ENCODE peak calls at places on chromosomes 12 and 14, in ten cellular contexts. D, E, C, A, J, R, M, Z, S and U are unnamed samples.

GRCh38 chr12:110762891-110763290 is 20.2 kb upstream of the PPP1CC start:
- DNase-seq in D (no peak), E (no peak), C (no peak), A (no peak), J (no peak), R (no peak), M (no peak), Z (peak; percentile 28), S (no peak), U (no peak)

GRCh38 chr14:99603471-99603933 is 505 bp downstream of the CCDC85C start:
- DNase-seq in D (peak; percentile 64), E (peak; percentile 52), C (peak; percentile 41), A (no peak), J (peak; percentile 46), R (peak; percentile 48), M (no peak), Z (no peak), S (no peak), U (peak; percentile 32)

GRCh38 chr12:50537538-50537919 is 32.7 kb downstream of the DIP2B start:
- DNase-seq in D (no peak), E (no peak), C (peak; percentile 83), A (no peak), J (no peak), R (no peak), M (no peak), Z (no peak), S (peak; percentile 78), U (no peak)

GRCh38 chr14:24315807-24316596 is 4.7 kb downstream of the LTB4R start:
- DNase-seq in D (peak; percentile 50), E (peak; percentile 35), C (no peak), A (no peak), J (no peak), R (peak; percentile 47), M (no peak), Z (peak; percentile 81), S (no peak), U (no peak)

GRCh38 chr12:87383705-87384104 is 645.5 kb downstream of the C12orf50 start:
- DNase-seq in D (no peak), E (no peak), C (no peak), A (no peak), J (no peak), R (no peak), M (no peak), Z (no peak), S (no peak), U (no peak)

GRCh38 chr14:93029417-93029816 is 86.3 kb downstream of the ITPK1 start:
- DNase-seq in D (no peak), E (no peak), C (no peak), A (no peak), J (no peak), R (no peak), M (no peak), Z (no peak), S (no peak), U (no peak)

GRCh38 chr12:64042901-64043300 is 179.2 kb downstream of the KICS2 start:
- DNase-seq in D (no peak), E (no peak), C (no peak), A (peak; percentile 34), J (no peak), R (no peak), M (no peak), Z (no peak), S (peak; percentile 43), U (no peak)

GRCh38 chr14:101834387-101835165 is 73.1 kb downstream of the PPP2R5C start:
- DNase-seq in D (peak; percentile 81), E (no peak), C (no peak), A (no peak), J (no peak), R (no peak), M (no peak), Z (no peak), S (no peak), U (no peak)

GRCh38 chr14:26528415-26529182 is 69.2 kb downstream of the NOVA1 start:
- DNase-seq in D (no peak), E (no peak), C (peak; percentile 44), A (no peak), J (no peak), R (peak; percentile 62), M (no peak), Z (no peak), S (no peak), U (no peak)

GRCh38 chr12:24404086-24404815 is 454.8 kb upstream of the SOX5 start:
- DNase-seq in D (no peak), E (no peak), C (peak; percentile 55), A (peak; percentile 52), J (no peak), R (no peak), M (no peak), Z (no peak), S (no peak), U (no peak)

GRCh38 chr12:64104376-64104775 is 117.7 kb downstream of the KICS2 start:
- DNase-seq in D (no peak), E (no peak), C (peak; percentile 61), A (no peak), J (no peak), R (peak; percentile 68), M (no peak), Z (no peak), S (no peak), U (no peak)

GRCh38 chr12:19915392-19916192 is 452.7 kb upstream of the PDE3A start:
- DNase-seq in D (peak; percentile 24), E (no peak), C (peak; percentile 49), A (no peak), J (peak; percentile 54), R (no peak), M (no peak), Z (no peak), S (no peak), U (no peak)

GRCh38 chr12:13124661-13125505 is 21.4 kb upstream of the GSG1 start:
- DNase-seq in D (no peak), E (no peak), C (peak; percentile 55), A (peak; percentile 21), J (peak; percentile 42), R (no peak), M (no peak), Z (no peak), S (peak; percentile 65), U (no peak)

GRCh38 chr12:22529281-22530060 is 14.9 kb downstream of the C2CD5 start:
- DNase-seq in D (no peak), E (no peak), C (peak; percentile 26), A (no peak), J (peak; percentile 44), R (no peak), M (no peak), Z (no peak), S (peak; percentile 30), U (no peak)

GRCh38 chr12:10305411-10305810 is 2.3 kb upstream of the KLRD1 start:
- DNase-seq in D (no peak), E (no peak), C (no peak), A (no peak), J (no peak), R (no peak), M (no peak), Z (no peak), S (no peak), U (no peak)

GRCh38 chr14:72024043-72024407 is 91.8 kb downstream of the RGS6 start:
- DNase-seq in D (peak; percentile 23), E (peak; percentile 40), C (peak; percentile 1), A (no peak), J (peak; percentile 49), R (no peak), M (no peak), Z (no peak), S (no peak), U (peak; percentile 66)

GRCh38 chr12:95653761-95654546 is 102.7 kb upstream of the USP44 start:
- DNase-seq in D (no peak), E (no peak), C (peak; percentile 34), A (peak; percentile 83), J (peak; percentile 8), R (no peak), M (no peak), Z (no peak), S (peak; percentile 67), U (peak; percentile 43)

GRCh38 chr14:93974833-93975232 is 1.5 kb downstream of the ASB2 start:
- DNase-seq in D (no peak), E (no peak), C (no peak), A (no peak), J (no peak), R (no peak), M (no peak), Z (no peak), S (no peak), U (no peak)

GRCh38 chr12:88188180-88188579 is 46.1 kb downstream of the TMTC3 start:
- DNase-seq in D (no peak), E (no peak), C (peak; percentile 49), A (no peak), J (no peak), R (no peak), M (no peak), Z (no peak), S (no peak), U (no peak)

GRCh38 chr12:49133014-49133413 is 1.8 kb upstream of the TUBA1B start:
- DNase-seq in D (no peak), E (no peak), C (no peak), A (no peak), J (peak; percentile 18), R (no peak), M (no peak), Z (no peak), S (no peak), U (no peak)

GRCh38 chr12:49538740-49539403 is at the start of gene KCNH3:
- DNase-seq in D (peak; percentile 86), E (peak; percentile 83), C (peak; percentile 30), A (no peak), J (peak; percentile 71), R (peak; percentile 67), M (peak; percentile 55), Z (peak; percentile 91), S (peak; percentile 25), U (peak; percentile 93)

GRCh38 chr12:132596016-132596415 is 14.4 kb downstream of the LRCOL1 start:
- DNase-seq in D (no peak), E (no peak), C (peak; percentile 13), A (no peak), J (no peak), R (no peak), M (no peak), Z (no peak), S (no peak), U (no peak)

GRCh38 chr12:67885370-67886169 is 103.7 kb upstream of the IFNG-AS1 start:
- DNase-seq in D (no peak), E (no peak), C (peak; percentile 88), A (no peak), J (no peak), R (no peak), M (no peak), Z (no peak), S (no peak), U (no peak)

GRCh38 chr14:73339206-73339605 is 101.9 kb downstream of the PAPLN start:
- DNase-seq in D (no peak), E (no peak), C (no peak), A (no peak), J (no peak), R (no peak), M (no peak), Z (no peak), S (no peak), U (no peak)

GRCh38 chr12:31326689-31327659 is 1.0 kb upstream of the SINHCAF start:
- DNase-seq in D (no peak), E (no peak), C (no peak), A (no peak), J (no peak), R (no peak), M (no peak), Z (no peak), S (no peak), U (no peak)

GRCh38 chr12:44247588-44247987 is 411.7 kb downstream of the TMEM117 start:
- DNase-seq in D (peak; percentile 8), E (no peak), C (no peak), A (no peak), J (no peak), R (no peak), M (no peak), Z (no peak), S (no peak), U (no peak)

GRCh38 chr12:96890331-96890730 is 16.7 kb upstream of the NEDD1 start:
- DNase-seq in D (no peak), E (no peak), C (no peak), A (no peak), J (no peak), R (no peak), M (no peak), Z (no peak), S (no peak), U (no peak)

GRCh38 chr14:42047421-42048045 is 440.9 kb downstream of the LRFN5 start:
- DNase-seq in D (no peak), E (no peak), C (peak; percentile 22), A (no peak), J (peak; percentile 67), R (no peak), M (no peak), Z (no peak), S (no peak), U (no peak)